ENCODE peak calls at places on chromosomes 16 and 17, in four cellular contexts. Z is fibroblast of lung, C is transverse colon, K is uterus. R is an unnamed sample. For H3K36me3 and H3K4me1, the result is how much of the 10 kb centered on the place peaks cover.

GRCh38 chr17:51585514-51586104 is 325.3 kb downstream of the UTP18 start:
- DNase-seq in Z (no peak), C (peak), K (no peak), R (no peak)

GRCh38 chr16:83215417-83216001 is 588.7 kb downstream of the CDH13 start:
- DNase-seq in Z (peak), C (peak), K (no peak), R (peak)

GRCh38 chr16:89187337-89188063 is 12.8 kb downstream of the SLC22A31 start:
- DNase-seq in Z (peak), C (no peak), K (no peak), R (no peak)

GRCh38 chr17:79114455-79115301 is 40.1 kb downstream of the ENGASE start:
- DNase-seq in Z (no peak), C (peak), K (peak), R (no peak)

GRCh38 chr16:53558665-53559064 is 55.7 kb upstream of the AKTIP start:
- DNase-seq in Z (no peak), C (no peak), K (no peak), R (no peak)

GRCh38 chr17:66235377-66235994 is 6.3 kb upstream of the APOH start:
- DNase-seq in Z (no peak), C (no peak), K (no peak), R (no peak)

GRCh38 chr17:11645426-11645825 is 47.2 kb downstream of the DNAH9 start:
- DNase-seq in Z (no peak), C (no peak), K (no peak), R (no peak)

GRCh38 chr16:87931504-87931903 is 4.8 kb downstream of the CA5A start:
- DNase-seq in Z (peak), C (no peak), K (no peak), R (no peak)

GRCh38 chr17:57048096-57048495 is 37.0 kb upstream of the AKAP1 start:
- DNase-seq in Z (no peak), C (no peak), K (no peak), R (no peak)

GRCh38 chr17:51228177-51228576 is 31.7 kb downstream of the MBTD1 start:
- DNase-seq in Z (peak), C (no peak), K (no peak), R (no peak)

GRCh38 chr17:64411999-64412771 is 21.5 kb upstream of the PECAM1 start:
- DNase-seq in Z (peak), C (peak), K (peak), R (no peak)

GRCh38 chr17:62761884-62762283 is 46.2 kb downstream of the MARCHF10 start:
- DNase-seq in Z (no peak), C (no peak), K (no peak), R (no peak)

GRCh38 chr16:25523183-25523582 is 168.6 kb upstream of the HS3ST4 start:
- DNase-seq in Z (no peak), C (no peak), K (no peak), R (no peak)

GRCh38 chr16:75087040-75087979 is 29.3 kb downstream of the LDHD start:
- DNase-seq in Z (peak), C (peak), K (no peak), R (no peak)

GRCh38 chr16:28823719-28824547 is 1.1 kb downstream of the ATXN2L start:
- DNase-seq in Z (peak), C (peak), K (peak), R (peak)

GRCh38 chr16:48687421-48688038 is 77.5 kb upstream of the N4BP1 start:
- DNase-seq in Z (peak), C (peak), K (peak), R (no peak)

GRCh38 chr16:61820398-61820797 is 215.8 kb downstream of the CDH8 start:
- DNase-seq in Z (peak), C (no peak), K (no peak), R (no peak)

GRCh38 chr17:62882284-62882683 is 74.2 kb upstream of the MARCHF10 start:
- DNase-seq in Z (no peak), C (no peak), K (no peak), R (no peak)

GRCh38 chr17:40614431-40615294 is 33.0 kb downstream of the SMARCE1 start:
- DNase-seq in Z (no peak), C (no peak), K (no peak), R (no peak)

GRCh38 chr16:8258523-8258922 is 331.8 kb downstream of the TMEM114 start:
- DNase-seq in Z (no peak), C (no peak), K (no peak), R (no peak)

GRCh38 chr16:48899500-48899899 is 289.5 kb upstream of the N4BP1 start:
- DNase-seq in Z (no peak), C (no peak), K (no peak), R (no peak)

GRCh38 chr17:33292184-33292980 is 713 bp downstream of the ASIC2 start:
- DNase-seq in Z (peak), C (peak), K (no peak), R (no peak)

GRCh38 chr17:15456486-15456885 is 10.9 kb downstream of the CDRT4 start:
- DNase-seq in Z (no peak), C (no peak), K (peak), R (no peak)

GRCh38 chr17:40596261-40596919 is 31.1 kb upstream of the CCR7 start:
- DNase-seq in Z (no peak), C (no peak), K (no peak), R (no peak)

GRCh38 chr16:74654536-74654935 is 12.1 kb downstream of the RFWD3 start:
- DNase-seq in Z (no peak), C (no peak), K (no peak), R (no peak)

GRCh38 chr17:34009946-34010345 is 245.1 kb upstream of the CCL2 start:
- DNase-seq in Z (no peak), C (no peak), K (no peak), R (no peak)

GRCh38 chr17:41836550-41837196 is 641 bp upstream of the NT5C3B start:
- DNase-seq in Z (peak), C (no peak), K (no peak), R (no peak)

GRCh38 chr17:45428954-45429337 is 3.7 kb downstream of the ARHGAP27 start:
- DNase-seq in Z (no peak), C (no peak), K (no peak), R (no peak)

GRCh38 chr16:30090607-30091332 is 954 bp downstream of the TBX6 start:
- DNase-seq in Z (no peak), C (no peak), K (no peak), R (no peak)

GRCh38 chr17:50055426-50056216 is at the start of gene ITGA3:
- DNase-seq in Z (peak), C (peak), K (peak), R (peak)

GRCh38 chr17:65131946-65132345 is 5.2 kb upstream of the RGS9 start:
- DNase-seq in Z (peak), C (no peak), K (no peak), R (no peak)

GRCh38 chr16:46972971-46973456 is 460 bp downstream of the DNAJA2 start:
- DNase-seq in Z (peak), C (peak), K (no peak), R (peak)

GRCh38 chr16:46971271-46971670 is 2.2 kb downstream of the DNAJA2 start:
- DNase-seq in Z (no peak), C (no peak), K (no peak), R (no peak)

GRCh38 chr16:46970089-46970488 is 3.4 kb downstream of the DNAJA2 start:
- DNase-seq in Z (no peak), C (no peak), K (no peak), R (no peak)

GRCh38 chr16:46972429-46972970 is 974 bp downstream of the DNAJA2 start:
- DNase-seq in Z (peak), C (no peak), K (no peak), R (no peak)

GRCh38 chr16:46968063-46968435 is 5.4 kb downstream of the DNAJA2 start:
- DNase-seq in Z (no peak), C (no peak), K (no peak), R (no peak)
- H3K36me3 ChIP-seq in Z (under half), C (under half), K (under half), R (half or more)

DNA sequence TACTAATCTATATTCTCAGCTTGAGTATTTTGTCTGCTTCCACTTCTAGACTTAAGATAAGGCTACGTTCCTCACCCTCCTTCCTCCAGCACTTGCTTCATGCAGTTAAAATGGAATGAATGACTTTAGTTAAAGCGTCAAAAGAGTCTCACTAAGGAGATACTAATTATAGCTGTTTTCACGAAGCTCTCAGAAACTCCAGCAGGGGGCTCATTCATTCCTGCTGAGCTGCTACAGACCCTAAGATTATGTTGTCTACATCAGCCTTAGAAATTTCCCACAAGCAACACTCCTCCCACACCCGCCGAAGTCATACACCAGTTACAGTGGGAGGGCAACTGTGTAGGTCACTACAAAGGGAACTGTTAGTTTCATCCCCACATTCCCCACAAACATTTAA is 57.0 kb upstream of the KIFC3 start:
- DNase-seq in Z (peak), C (no peak), K (no peak), R (no peak)
- TF ChIP-seq CTCF in Z (peak), C (no peak), K (no peak), R (no peak)

GRCh38 chr17:68437979-68438877 is 19.1 kb downstream of the WIPI1 start:
- DNase-seq in Z (peak), C (peak), K (no peak), R (no peak)

GRCh38 chr17:68443974-68444464 is 13.3 kb downstream of the WIPI1 start:
- DNase-seq in Z (no peak), C (no peak), K (no peak), R (no peak)

GRCh38 chr17:68440526-68440925 is 16.8 kb downstream of the WIPI1 start:
- DNase-seq in Z (no peak), C (no peak), K (no peak), R (no peak)

GRCh38 chr17:68439656-68440290 is 17.5 kb downstream of the WIPI1 start:
- DNase-seq in Z (no peak), C (no peak), K (no peak), R (no peak)

DNA sequence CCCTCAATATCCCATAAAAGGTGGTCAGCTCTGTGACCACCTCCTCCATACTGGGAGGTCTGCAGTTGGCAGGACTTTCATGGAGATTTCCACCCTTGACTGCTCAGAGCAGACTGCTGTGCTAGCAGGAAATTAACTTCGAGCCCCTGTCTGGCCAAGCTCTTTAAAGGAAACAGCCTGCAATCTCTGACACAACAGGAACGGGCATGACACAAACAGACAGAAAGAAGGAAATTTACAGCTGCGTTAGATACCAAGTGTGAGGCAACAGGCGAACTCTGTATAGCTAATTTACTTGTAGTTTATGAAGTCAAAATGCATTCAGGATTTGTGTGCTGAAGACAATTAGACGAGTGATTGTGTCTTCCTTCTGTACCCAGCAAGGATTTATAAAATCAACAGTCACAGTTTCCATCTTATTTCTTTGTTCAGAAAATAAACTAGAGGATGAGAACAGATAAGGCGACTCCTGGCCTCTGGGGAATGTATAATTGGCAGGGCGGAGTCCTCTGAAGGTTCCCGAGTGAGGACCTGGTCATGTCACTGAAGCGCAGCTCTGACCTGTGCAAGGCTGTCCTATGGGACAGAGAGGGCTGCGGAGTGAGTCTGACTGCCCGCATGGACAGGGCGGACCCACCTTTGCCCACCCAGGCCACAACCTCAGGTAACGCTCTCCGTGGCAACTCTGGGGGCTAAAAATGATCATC is 16.1 kb downstream of the WIPI1 start:
- DNase-seq in Z (no peak), C (no peak), K (no peak), R (no peak)
- H3K4me1 ChIP-seq in Z (under half), C (under half), K (under half), R (under half)

GRCh38 chr17:7323731-7324437 is 5.3 kb downstream of the NEURL4 start:
- DNase-seq in Z (no peak), C (peak), K (no peak), R (peak)
- H3K36me3 ChIP-seq in Z (under half), C (under half), K (under half), R (under half)

GRCh38 chr17:67862614-67863217 is 37.4 kb downstream of the BPTF start:
- DNase-seq in Z (no peak), C (no peak), K (no peak), R (no peak)
- TF ChIP-seq CTCF in Z (no peak), C (no peak), K (no peak), R (peak)